ENCODE peak calls at places on chromosomes 1 and 21, in six cellular contexts. One of them, this sample, is unnamed.

GRCh38 chr1:213821943-213822334 is 165.8 kb upstream of the PROX1 start:
- DNase-seq in glutamatergic neuron: no peak
- DNase-seq in type B pancreatic cell: no peak
- DNase-seq in PC-9: no peak
- DNase-seq in GM13977: no peak
- DNase-seq in neural progenitor cell: no peak
- DNase-seq in this sample: no peak

GRCh38 chr1:214445846-214446614 is 105.4 kb downstream of the PTPN14 start:
- DNase-seq in GM13977: no peak
- DNase-seq in PC-9: no peak
- DNase-seq in neural progenitor cell: no peak
- DNase-seq in glutamatergic neuron: no peak
- DNase-seq in type B pancreatic cell: no peak
- DNase-seq in this sample: no peak

GRCh38 chr1:226787071-226787470 is 48.0 kb upstream of the ITPKB start:
- DNase-seq in PC-9: no peak
- DNase-seq in type B pancreatic cell: no peak
- DNase-seq in glutamatergic neuron: no peak
- DNase-seq in neural progenitor cell: no peak
- DNase-seq in GM13977: no peak
- DNase-seq in this sample: no peak

GRCh38 chr1:241485554-241485992 is 34.0 kb downstream of the FH start:
- DNase-seq in type B pancreatic cell: no peak
- DNase-seq in GM13977: peak
- DNase-seq in glutamatergic neuron: no peak
- DNase-seq in PC-9: no peak
- DNase-seq in neural progenitor cell: peak
- DNase-seq in this sample: no peak

GRCh38 chr1:192104852-192105251 is 53.4 kb upstream of the RGS18 start:
- DNase-seq in type B pancreatic cell: no peak
- DNase-seq in GM13977: no peak
- DNase-seq in PC-9: no peak
- DNase-seq in glutamatergic neuron: no peak
- DNase-seq in neural progenitor cell: no peak
- DNase-seq in this sample: no peak

GRCh38 chr1:25519624-25520023 is 23.8 kb upstream of the LDLRAP1 start:
- DNase-seq in type B pancreatic cell: no peak
- DNase-seq in glutamatergic neuron: no peak
- DNase-seq in neural progenitor cell: no peak
- DNase-seq in GM13977: no peak
- DNase-seq in PC-9: no peak
- DNase-seq in this sample: no peak

GRCh38 chr21:42878678-42878992 is 704 bp downstream of the WDR4 start:
- DNase-seq in PC-9: no peak
- DNase-seq in glutamatergic neuron: no peak
- DNase-seq in type B pancreatic cell: no peak
- DNase-seq in neural progenitor cell: no peak
- DNase-seq in GM13977: no peak
- DNase-seq in this sample: no peak

GRCh38 chr1:171185064-171185463 is at the start of gene FMO2:
- DNase-seq in type B pancreatic cell: no peak
- DNase-seq in GM13977: no peak
- DNase-seq in glutamatergic neuron: no peak
- DNase-seq in PC-9: no peak
- DNase-seq in neural progenitor cell: no peak
- DNase-seq in this sample: no peak

GRCh38 chr1:59705849-59706599 is 108.7 kb upstream of the HOOK1 start:
- DNase-seq in neural progenitor cell: no peak
- DNase-seq in GM13977: no peak
- DNase-seq in type B pancreatic cell: no peak
- DNase-seq in PC-9: no peak
- DNase-seq in glutamatergic neuron: no peak
- DNase-seq in this sample: no peak

GRCh38 chr1:165290143-165290542 is 66.4 kb downstream of the LMX1A start:
- DNase-seq in glutamatergic neuron: no peak
- DNase-seq in PC-9: no peak
- DNase-seq in GM13977: no peak
- DNase-seq in type B pancreatic cell: no peak
- DNase-seq in neural progenitor cell: no peak
- DNase-seq in this sample: no peak

GRCh38 chr1:194102607-194103006 is 916.2 kb upstream of the B3GALT2 start:
- DNase-seq in GM13977: no peak
- DNase-seq in type B pancreatic cell: no peak
- DNase-seq in neural progenitor cell: peak
- DNase-seq in PC-9: no peak
- DNase-seq in glutamatergic neuron: no peak
- DNase-seq in this sample: no peak

GRCh38 chr1:95427525-95427924 is 193.5 kb downstream of the RWDD3 start:
- DNase-seq in neural progenitor cell: no peak
- DNase-seq in GM13977: no peak
- DNase-seq in PC-9: no peak
- DNase-seq in type B pancreatic cell: no peak
- DNase-seq in glutamatergic neuron: no peak
- DNase-seq in this sample: no peak

GRCh38 chr1:40267767-40268187 is 9.7 kb downstream of the ZMPSTE24 start:
- DNase-seq in neural progenitor cell: no peak
- DNase-seq in type B pancreatic cell: no peak
- DNase-seq in GM13977: no peak
- DNase-seq in PC-9: no peak
- DNase-seq in glutamatergic neuron: no peak
- DNase-seq in this sample: no peak

GRCh38 chr1:88150330-88150729 is 533.7 kb upstream of the PKN2 start:
- DNase-seq in PC-9: no peak
- DNase-seq in glutamatergic neuron: no peak
- DNase-seq in GM13977: no peak
- DNase-seq in type B pancreatic cell: no peak
- DNase-seq in neural progenitor cell: no peak
- DNase-seq in this sample: no peak

GRCh38 chr1:68384321-68384813 is 65.4 kb downstream of the RPE65 start:
- DNase-seq in GM13977: no peak
- DNase-seq in glutamatergic neuron: no peak
- DNase-seq in PC-9: peak
- DNase-seq in neural progenitor cell: no peak
- DNase-seq in type B pancreatic cell: no peak
- DNase-seq in this sample: no peak

GRCh38 chr1:8089535-8090228 is 63.6 kb upstream of the ERRFI1 start:
- DNase-seq in glutamatergic neuron: no peak
- DNase-seq in GM13977: no peak
- DNase-seq in type B pancreatic cell: no peak
- DNase-seq in PC-9: no peak
- DNase-seq in neural progenitor cell: no peak
- DNase-seq in this sample: no peak

GRCh38 chr1:201795066-201795465 is 33.9 kb upstream of the IPO9 start:
- DNase-seq in glutamatergic neuron: no peak
- DNase-seq in neural progenitor cell: peak
- DNase-seq in GM13977: no peak
- DNase-seq in type B pancreatic cell: no peak
- DNase-seq in PC-9: no peak
- DNase-seq in this sample: no peak

GRCh38 chr1:39132505-39133339 is 71.8 kb upstream of the MACF1 start:
- DNase-seq in neural progenitor cell: peak
- DNase-seq in type B pancreatic cell: no peak
- DNase-seq in PC-9: peak
- DNase-seq in GM13977: no peak
- DNase-seq in glutamatergic neuron: peak
- DNase-seq in this sample: no peak

GRCh38 chr1:244865028-244865371 is 657 bp upstream of the HNRNPU start:
- DNase-seq in PC-9: peak
- DNase-seq in neural progenitor cell: peak
- DNase-seq in type B pancreatic cell: no peak
- DNase-seq in GM13977: no peak
- DNase-seq in glutamatergic neuron: peak
- DNase-seq in this sample: no peak

GRCh38 chr21:36791150-36791549 is 92.2 kb downstream of the SIM2 start:
- DNase-seq in neural progenitor cell: no peak
- DNase-seq in glutamatergic neuron: no peak
- DNase-seq in type B pancreatic cell: no peak
- DNase-seq in PC-9: no peak
- DNase-seq in GM13977: no peak
- DNase-seq in this sample: no peak

GRCh38 chr1:179034720-179035119 is 9.0 kb downstream of the FAM20B start:
- DNase-seq in GM13977: peak
- DNase-seq in PC-9: no peak
- DNase-seq in neural progenitor cell: no peak
- DNase-seq in type B pancreatic cell: no peak
- DNase-seq in glutamatergic neuron: no peak
- DNase-seq in this sample: no peak

GRCh38 chr1:211487082-211487481 is 4.9 kb downstream of the RD3 start:
- DNase-seq in type B pancreatic cell: no peak
- DNase-seq in GM13977: no peak
- DNase-seq in PC-9: no peak
- DNase-seq in glutamatergic neuron: no peak
- DNase-seq in neural progenitor cell: no peak
- DNase-seq in this sample: no peak

GRCh38 chr1:38009088-38009840 is 3.3 kb upstream of the UTP11 start:
- DNase-seq in GM13977: no peak
- DNase-seq in neural progenitor cell: peak
- DNase-seq in type B pancreatic cell: no peak
- DNase-seq in glutamatergic neuron: no peak
- DNase-seq in PC-9: peak
- DNase-seq in this sample: no peak

GRCh38 chr1:98924971-98925370 is 79.7 kb downstream of the PLPPR5 start:
- DNase-seq in PC-9: no peak
- DNase-seq in glutamatergic neuron: no peak
- DNase-seq in type B pancreatic cell: no peak
- DNase-seq in GM13977: no peak
- DNase-seq in neural progenitor cell: no peak
- DNase-seq in this sample: no peak

GRCh38 chr1:225300381-225300780 is 127.5 kb downstream of the LBR start:
- DNase-seq in type B pancreatic cell: no peak
- DNase-seq in neural progenitor cell: no peak
- DNase-seq in glutamatergic neuron: no peak
- DNase-seq in PC-9: no peak
- DNase-seq in GM13977: no peak
- DNase-seq in this sample: no peak

GRCh38 chr1:235328271-235329138 is at the start of gene GGPS1:
- DNase-seq in type B pancreatic cell: peak
- DNase-seq in PC-9: peak
- DNase-seq in neural progenitor cell: peak
- DNase-seq in GM13977: peak
- DNase-seq in glutamatergic neuron: peak
- DNase-seq in this sample: peak
- TF ChIP-seq CTCF in type B pancreatic cell: peak
- TF ChIP-seq CTCF in PC-9: no peak
- TF ChIP-seq CTCF in neural progenitor cell: peak
- TF ChIP-seq CTCF in GM13977: no peak
- TF ChIP-seq CTCF in glutamatergic neuron: no peak
- TF ChIP-seq CTCF in this sample: no peak

DNA sequence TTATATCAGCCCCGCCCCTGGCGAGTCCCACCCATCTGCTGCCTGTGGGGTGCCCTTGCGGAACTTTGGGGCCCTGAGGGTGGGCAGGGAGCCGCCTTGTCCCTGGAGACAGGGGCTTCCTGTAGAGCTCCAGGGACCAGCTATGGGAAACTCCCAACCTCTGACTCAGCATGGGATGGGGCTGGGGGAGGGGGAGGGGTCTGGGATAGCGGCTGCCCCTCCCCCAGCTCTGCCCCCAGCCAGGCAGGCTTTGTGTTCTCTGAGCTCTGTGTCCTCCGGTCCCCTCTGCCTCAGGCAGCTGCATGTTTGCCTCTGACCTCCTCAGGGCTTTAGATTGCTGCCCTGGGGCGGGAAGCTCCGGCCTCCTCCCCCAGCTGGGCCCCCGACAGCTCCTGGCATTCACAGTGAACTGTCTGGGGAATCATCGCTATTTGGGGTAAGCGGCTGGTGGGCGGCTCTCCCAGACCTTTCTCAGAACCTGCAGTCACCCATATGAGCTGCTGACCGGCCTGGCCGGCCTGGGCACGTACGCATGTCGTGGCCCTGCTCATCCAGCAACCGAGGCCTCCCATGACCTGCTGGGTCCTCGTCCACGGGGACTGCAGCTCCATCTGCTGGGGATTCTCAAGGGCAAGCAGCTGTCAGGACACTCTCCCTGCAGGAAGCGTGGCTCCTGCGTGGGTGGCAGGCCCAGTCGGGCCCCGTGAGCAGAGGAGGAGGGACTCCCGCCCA is 17.1 kb downstream of the ARHGEF16 start:
- DNase-seq in type B pancreatic cell: no peak
- DNase-seq in glutamatergic neuron: peak
- DNase-seq in neural progenitor cell: peak
- DNase-seq in GM13977: no peak
- DNase-seq in PC-9: no peak
- DNase-seq in this sample: no peak
- TF ChIP-seq CTCF in type B pancreatic cell: peak
- TF ChIP-seq CTCF in glutamatergic neuron: no peak
- TF ChIP-seq CTCF in neural progenitor cell: peak
- TF ChIP-seq CTCF in GM13977: no peak
- TF ChIP-seq CTCF in PC-9: no peak
- TF ChIP-seq CTCF in this sample: peak

GRCh38 chr1:228004887-228005462 is 1.8 kb upstream of the WNT3A start:
- DNase-seq in glutamatergic neuron: no peak
- DNase-seq in type B pancreatic cell: peak
- DNase-seq in PC-9: no peak
- DNase-seq in GM13977: peak
- DNase-seq in neural progenitor cell: peak
- DNase-seq in this sample: no peak

GRCh38 chr1:228003461-228004330 is 3.1 kb upstream of the WNT3A start:
- DNase-seq in glutamatergic neuron: no peak
- DNase-seq in neural progenitor cell: no peak
- DNase-seq in type B pancreatic cell: no peak
- DNase-seq in PC-9: no peak
- DNase-seq in GM13977: peak
- DNase-seq in this sample: no peak

GRCh38 chr1:228002792-228003191 is 4.0 kb upstream of the WNT3A start:
- DNase-seq in PC-9: no peak
- DNase-seq in GM13977: no peak
- DNase-seq in glutamatergic neuron: no peak
- DNase-seq in neural progenitor cell: no peak
- DNase-seq in type B pancreatic cell: no peak
- DNase-seq in this sample: no peak

GRCh38 chr1:228005511-228006033 is 1.2 kb upstream of the WNT3A start:
- DNase-seq in type B pancreatic cell: no peak
- DNase-seq in PC-9: no peak
- DNase-seq in glutamatergic neuron: no peak
- DNase-seq in GM13977: peak
- DNase-seq in neural progenitor cell: no peak
- DNase-seq in this sample: peak

GRCh38 chr1:228004331-228004871 is 2.4 kb upstream of the WNT3A start:
- DNase-seq in glutamatergic neuron: no peak
- DNase-seq in GM13977: peak
- DNase-seq in neural progenitor cell: peak
- DNase-seq in PC-9: peak
- DNase-seq in type B pancreatic cell: no peak
- DNase-seq in this sample: peak
- TF ChIP-seq CTCF in glutamatergic neuron: no peak
- TF ChIP-seq CTCF in GM13977: peak
- TF ChIP-seq CTCF in neural progenitor cell: peak
- TF ChIP-seq CTCF in PC-9: peak
- TF ChIP-seq CTCF in type B pancreatic cell: peak
- TF ChIP-seq CTCF in this sample: peak

DNA sequence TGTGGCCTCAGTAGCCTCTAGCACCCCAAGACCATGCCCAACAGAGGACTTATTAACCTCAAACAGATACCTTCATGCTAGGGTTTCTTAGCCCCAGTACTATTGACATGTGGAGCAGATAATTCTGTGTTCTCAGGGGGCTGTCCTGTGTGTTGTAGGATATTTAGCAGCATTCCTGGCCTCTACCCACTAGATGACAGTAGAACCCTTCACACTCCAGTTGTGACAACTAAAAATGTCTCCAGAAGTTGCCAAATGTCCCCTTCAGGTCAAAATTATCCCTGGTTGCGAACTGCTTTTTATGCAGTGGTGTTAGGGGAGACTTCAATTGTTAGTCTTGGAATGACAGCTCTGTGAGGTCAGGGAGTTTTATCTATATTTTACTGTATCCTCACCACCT is 8.1 kb downstream of the KAZN start:
- DNase-seq in type B pancreatic cell: no peak
- DNase-seq in glutamatergic neuron: no peak
- DNase-seq in neural progenitor cell: peak
- DNase-seq in PC-9: no peak
- DNase-seq in GM13977: no peak
- DNase-seq in this sample: no peak
- TF ChIP-seq CTCF in type B pancreatic cell: peak
- TF ChIP-seq CTCF in glutamatergic neuron: no peak
- TF ChIP-seq CTCF in neural progenitor cell: peak
- TF ChIP-seq CTCF in PC-9: no peak
- TF ChIP-seq CTCF in GM13977: peak
- TF ChIP-seq CTCF in this sample: peak